ENCODE peak calls at places on chromosomes 2 and 18, in four cellular contexts. Q is amniotic stem cell; B is PC-3; S is activated T-helper 1 cell treated with anti-CD3 and anti-CD28 coated beads, Interleukin-12 subunit alpha, Interleukin-12 subunit beta, Interleukin-2, Interleukin-4 antibody, amounts not matched to agents 30 ng/mL and 10 ng/mL and 1 ng/mL, durations not matched to agents 14 hours and 24 hours and 36 hours. X is an unnamed sample.

GRCh38 chr18:9719421-9719981 is 11.4 kb downstream of the RAB31 start:
- DNase-seq in Q (peak; percentile 65), B (peak; percentile 91), S (no peak), X (no peak)

GRCh38 chr18:79644666-79645057 is 34.9 kb upstream of the CTDP1 start:
- DNase-seq in Q (no peak), B (no peak), S (no peak), X (no peak)

GRCh38 chr2:112483047-112483473 is 1.1 kb downstream of the TTL start:
- DNase-seq in Q (peak; percentile 39), B (peak; percentile 58), S (no peak), X (no peak)

GRCh38 chr2:179274749-179275148 is 10.1 kb upstream of the SESTD1 start:
- DNase-seq in Q (no peak), B (no peak), S (no peak), X (no peak)

GRCh38 chr2:3597567-3597966 is 2.7 kb downstream of the COLEC11 start:
- DNase-seq in Q (no peak), B (no peak), S (no peak), X (no peak)

GRCh38 chr2:169895294-169895985 is 68.2 kb downstream of the UBR3 start:
- DNase-seq in Q (no peak), B (no peak), S (no peak), X (no peak)

GRCh38 chr2:58032016-58032750 is 14.4 kb upstream of the VRK2 start:
- DNase-seq in Q (no peak), B (no peak), S (no peak), X (no peak)

GRCh38 chr2:47653909-47654789 is 128.8 kb upstream of the MSH6 start:
- DNase-seq in Q (no peak), B (peak; percentile 75), S (no peak), X (no peak)

GRCh38 chr2:149661844-149662243 is 74.3 kb upstream of the MMADHC start:
- DNase-seq in Q (peak; percentile 31), B (peak; percentile 86), S (no peak), X (peak; percentile 15)

GRCh38 chr2:127050803-127051115 is 56.2 kb downstream of the BIN1 start:
- DNase-seq in Q (no peak), B (no peak), S (no peak), X (no peak)

GRCh38 chr2:174774828-174775227 is 10.6 kb upstream of the CHRNA1 start:
- DNase-seq in Q (no peak), B (no peak), S (no peak), X (no peak)

GRCh38 chr18:45775241-45775676 is 50.2 kb upstream of the SIGLEC15 start:
- DNase-seq in Q (no peak), B (no peak), S (peak; percentile 18), X (no peak)

GRCh38 chr2:8885449-8886196 is 48.2 kb upstream of the KIDINS220 start:
- DNase-seq in Q (no peak), B (no peak), S (no peak), X (no peak)

GRCh38 chr2:74735544-74735943 is 81.5 kb downstream of the SEMA4F start:
- DNase-seq in Q (no peak), B (peak; percentile 34), S (no peak), X (no peak)

X was measured in LNCaP clone FGC.